ENCODE peak calls at places on chromosomes 7 and 10, in eight cellular contexts. J is sigmoid colon, H is transverse colon, L is ovary, D is heart left ventricle, U is esophagus squamous epithelium, V is GM12891, A is GM12878. W is an unnamed sample.

GRCh38 chr10:88792656-88793055 is 9.9 kb upstream of the LIPM start:
- DNase-seq in V (no peak), J (no peak), D (peak), H (peak), A (peak), U (no peak), L (no peak), W (no peak)

GRCh38 chr7:121510302-121510701 is 114.2 kb upstream of the FAM3C start:
- DNase-seq in V (no peak), U (no peak), L (no peak), J (no peak), H (no peak), D (no peak), A (no peak), W (no peak)

GRCh38 chr10:33509231-33509871 is 174.9 kb upstream of the NRP1 start:
- DNase-seq in J (peak), L (no peak), V (no peak), H (peak), U (no peak), A (peak), D (no peak), W (peak)

GRCh38 chr10:69726850-69727249 is 74.9 kb upstream of the COL13A1 start:
- DNase-seq in A (no peak), H (no peak), V (no peak), L (no peak), U (no peak), J (no peak), D (no peak), W (no peak)

GRCh38 chr7:120553497-120553896 is 280.5 kb downstream of the KCND2 start:
- DNase-seq in A (no peak), D (no peak), U (no peak), L (no peak), J (no peak), H (no peak), V (no peak), W (no peak)

GRCh38 chr7:44087914-44088838 is 5.8 kb upstream of the POLM start:
- DNase-seq in L (peak), A (no peak), U (no peak), J (peak), V (no peak), H (no peak), D (peak), W (no peak)

GRCh38 chr7:79620291-79620690 is 166.8 kb upstream of the MAGI2 start:
- DNase-seq in V (no peak), A (no peak), D (no peak), J (no peak), H (no peak), L (no peak), U (no peak), W (no peak)

GRCh38 chr7:35738889-35739288 is 44.0 kb upstream of the HERPUD2 start:
- DNase-seq in H (no peak), L (no peak), J (no peak), D (no peak), A (no peak), V (no peak), U (no peak), W (no peak)

GRCh38 chr7:155590215-155591023 is 44.1 kb upstream of the CNPY1 start:
- DNase-seq in J (no peak), L (peak), H (peak), A (no peak), V (no peak), U (no peak), D (peak), W (no peak)

GRCh38 chr10:29841724-29842649 is 207.2 kb upstream of the SVIL start:
- DNase-seq in V (no peak), A (no peak), L (peak), D (peak), U (no peak), J (peak), H (peak), W (peak)

GRCh38 chr7:104231054-104232046 is 23.5 kb upstream of the ORC5 start:
- DNase-seq in D (peak), A (no peak), L (no peak), H (peak), U (no peak), V (peak), J (peak), W (peak)

GRCh38 chr7:91912500-91912899 is 28.2 kb upstream of the AKAP9 start:
- DNase-seq in U (no peak), D (no peak), A (no peak), L (no peak), J (no peak), V (no peak), H (no peak), W (no peak)

GRCh38 chr7:128207609-128208008 is 33.5 kb upstream of the LEP start:
- DNase-seq in J (no peak), V (no peak), U (no peak), H (no peak), L (no peak), A (no peak), D (no peak), W (no peak)

GRCh38 chr7:77484785-77485184 is 52.3 kb upstream of the PTPN12 start:
- DNase-seq in A (no peak), L (no peak), J (no peak), V (no peak), H (no peak), U (no peak), D (no peak), W (no peak)

GRCh38 chr10:75020168-75020567 is 91.3 kb upstream of the SAMD8 start:
- DNase-seq in U (no peak), V (no peak), L (no peak), A (no peak), D (no peak), J (no peak), H (no peak), W (no peak)

GRCh38 chr7:111330235-111330523 is 232.1 kb downstream of the IMMP2L start:
- DNase-seq in H (no peak), A (no peak), D (no peak), U (no peak), V (no peak), J (no peak), L (no peak), W (no peak)

GRCh38 chr7:54080525-54080924 is 461.6 kb upstream of the VSTM2A start:
- DNase-seq in J (no peak), H (no peak), U (no peak), L (no peak), D (no peak), A (no peak), V (no peak), W (no peak)

GRCh38 chr7:81482600-81483186 is 287.2 kb downstream of the HGF start:
- DNase-seq in L (no peak), H (no peak), J (no peak), D (no peak), V (no peak), A (no peak), U (no peak), W (no peak)

GRCh38 chr10:88152720-88153119 is 289.3 kb downstream of the PTEN start:
- DNase-seq in A (peak), U (no peak), L (no peak), V (peak), H (no peak), D (no peak), J (no peak), W (peak)

GRCh38 chr7:135368416-135369186 is 135.0 kb downstream of the STRA8 start:
- DNase-seq in A (no peak), D (no peak), V (no peak), H (no peak), U (no peak), J (no peak), L (no peak), W (no peak)

GRCh38 chr7:137920637-137921473 is 74.1 kb upstream of the DGKI start:
- DNase-seq in H (no peak), A (no peak), U (no peak), V (no peak), J (no peak), D (no peak), L (no peak), W (no peak)

GRCh38 chr10:22148956-22149355 is 68.9 kb downstream of the EBLN1 start:
- DNase-seq in V (no peak), D (no peak), A (no peak), H (no peak), L (no peak), U (no peak), J (no peak), W (no peak)

GRCh38 chr10:75191821-75192568 is 18.6 kb upstream of the VDAC2 start:
- DNase-seq in J (peak), V (no peak), U (no peak), A (no peak), D (no peak), H (peak), L (peak), W (no peak)

GRCh38 chr7:73773700-73774517 is 3.8 kb upstream of the CLDN3 start:
- DNase-seq in H (peak), D (no peak), A (no peak), L (no peak), J (no peak), V (no peak), U (no peak), W (no peak)

GRCh38 chr7:100694196-100694745 is at the start of gene GIGYF1:
- DNase-seq in D (peak), J (peak), A (no peak), U (no peak), H (peak), L (peak), V (peak), W (peak)

GRCh38 chr10:86706401-86706841 is 38.1 kb downstream of the LDB3 start:
- DNase-seq in D (no peak), J (peak), V (no peak), L (no peak), A (no peak), H (no peak), U (no peak), W (no peak)

GRCh38 chr7:94394058-94394398 is 667 bp upstream of the COL1A2 start:
- DNase-seq in H (no peak), L (peak), J (peak), D (peak), U (no peak), V (no peak), A (no peak), W (no peak)

GRCh38 chr7:5665106-5666025 is 116.1 kb downstream of the RNF216 start:
- DNase-seq in L (peak), U (no peak), V (peak), D (peak), J (peak), H (peak), A (peak), W (peak)

GRCh38 chr7:144474800-144475521 is 71.5 kb upstream of the NOBOX start:
- DNase-seq in H (no peak), A (no peak), J (no peak), L (no peak), U (no peak), D (no peak), V (no peak), W (no peak)

GRCh38 chr7:14021069-14021468 is 31.6 kb upstream of the ETV1 start:
- DNase-seq in H (no peak), D (no peak), L (no peak), A (no peak), V (no peak), J (no peak), U (no peak), W (no peak)

GRCh38 chr10:1057106-1057657 is 997 bp downstream of the WDR37 start:
- DNase-seq in L (no peak), A (no peak), H (no peak), D (no peak), V (no peak), J (no peak), U (no peak), W (no peak)

GRCh38 chr10:54284526-54285193 is 516.4 kb downstream of the PCDH15 start:
- DNase-seq in V (no peak), J (no peak), H (no peak), D (no peak), U (no peak), L (no peak), A (no peak), W (no peak)

GRCh38 chr7:45574521-45575500 is 643 bp downstream of the ADCY1 start:
- DNase-seq in L (no peak), U (no peak), D (no peak), J (peak), V (peak), A (no peak), H (no peak), W (no peak)
- TF ChIP-seq POLR2A in L (no peak), U (no peak), D (no peak), J (no peak), V (no peak), A (no peak), H (no peak), W (no peak)

GRCh38 chr10:95289921-95290421 is 832 bp downstream of the PDLIM1 start:
- DNase-seq in D (no peak), J (no peak), H (no peak), V (no peak), A (no peak), U (no peak), L (no peak), W (no peak)

GRCh38 chr10:95290801-95291633 is at the start of gene PDLIM1:
- DNase-seq in D (peak), A (no peak), J (peak), L (peak), V (peak), U (peak), H (peak), W (peak)

GRCh38 chr10:95290446-95290800 is 380 bp downstream of the PDLIM1 start:
- DNase-seq in U (no peak), H (no peak), V (no peak), A (no peak), J (no peak), D (no peak), L (no peak), W (no peak)

GRCh38 chr10:95288273-95288672 is 2.5 kb downstream of the PDLIM1 start:
- DNase-seq in U (no peak), V (no peak), J (no peak), A (no peak), H (no peak), L (no peak), D (no peak), W (no peak)

GRCh38 chr10:95289003-95289920 is 1.5 kb downstream of the PDLIM1 start:
- DNase-seq in A (no peak), L (no peak), U (no peak), J (no peak), V (no peak), H (peak), D (no peak), W (no peak)
- TF ChIP-seq POLR2A in A (no peak), L (no peak), U (no peak), J (no peak), V (no peak), H (peak), D (peak), W (no peak)

GRCh38 chr10:103659674-103660363 is 166.3 kb downstream of the NEURL1 start:
- DNase-seq in A (no peak), U (no peak), D (peak), J (peak), L (peak), H (peak), V (peak), W (no peak)
- TF ChIP-seq POLR2A in A (no peak), U (no peak), D (no peak), J (peak), L (no peak), H (no peak), V (no peak), W (peak)

DNA sequence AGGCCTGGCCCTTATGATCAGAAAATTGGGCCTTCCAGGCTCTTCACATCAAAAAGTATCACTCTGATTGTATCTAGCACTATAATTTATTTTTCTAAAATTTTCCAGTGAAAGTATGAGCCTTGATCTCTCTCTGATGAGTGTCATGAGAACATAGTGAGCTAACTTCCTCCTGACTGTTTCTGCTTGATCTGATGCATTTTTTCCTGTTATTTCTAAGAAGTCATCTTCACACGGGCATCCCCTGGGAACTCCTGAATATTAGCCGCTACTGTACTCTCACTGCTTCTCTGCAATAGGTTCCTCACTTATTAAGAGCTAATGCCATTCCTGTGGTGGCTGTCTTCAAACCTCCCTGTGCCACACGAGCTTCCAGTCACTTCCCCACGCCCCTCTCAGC is 63.1 kb upstream of the ZPBP start:
- DNase-seq in V (no peak), U (no peak), H (no peak), L (no peak), A (no peak), J (no peak), D (no peak), W (no peak)
- TF ChIP-seq POLR2A in V (no peak), U (no peak), H (no peak), L (no peak), A (no peak), J (no peak), D (no peak), W (no peak)

GRCh38 chr7:2241580-2242540 is at the start of the genes MRM2 and NUDT1:
- DNase-seq in J (peak), U (no peak), V (peak), L (peak), H (peak), D (peak), A (no peak), W (peak)
- TF ChIP-seq POLR2A in J (peak), U (peak), V (peak), L (peak), H (peak), D (peak), A (peak), W (no peak)